ENCODE peak calls at places on chromosomes 2 and 18, in four cellular contexts. One of them, this sample, is unnamed. For H3K4me1, the result is how much of the 10 kb centered on the place peaks cover.

GRCh38 chr2:233225230-233226068 is 26.0 kb upstream of the ATG16L1 start:
- DNase-seq in esophagus muscularis mucosa: no peak
- DNase-seq in IMR-90: no peak
- DNase-seq in tibial artery: no peak
- DNase-seq in this sample: no peak

GRCh38 chr2:32061973-32062861 is 1.1 kb upstream of the SPAST start:
- DNase-seq in IMR-90: peak
- DNase-seq in tibial artery: peak
- DNase-seq in esophagus muscularis mucosa: no peak
- DNase-seq in this sample: no peak

GRCh38 chr2:204487447-204488229 is 57.6 kb upstream of the PARD3B start:
- DNase-seq in esophagus muscularis mucosa: no peak
- DNase-seq in tibial artery: no peak
- DNase-seq in IMR-90: peak
- DNase-seq in this sample: no peak

GRCh38 chr2:174699993-174700766 is 64.1 kb downstream of the CHRNA1 start:
- DNase-seq in tibial artery: no peak
- DNase-seq in esophagus muscularis mucosa: no peak
- DNase-seq in IMR-90: peak
- DNase-seq in this sample: no peak

GRCh38 chr18:51569153-51569552 is 371.7 kb upstream of the MEX3C start:
- DNase-seq in tibial artery: no peak
- DNase-seq in IMR-90: no peak
- DNase-seq in esophagus muscularis mucosa: peak
- DNase-seq in this sample: no peak

GRCh38 chr2:47016172-47016913 is 100.7 kb upstream of the MCFD2 start:
- DNase-seq in esophagus muscularis mucosa: no peak
- DNase-seq in tibial artery: no peak
- DNase-seq in IMR-90: peak
- DNase-seq in this sample: peak

GRCh38 chr2:145066795-145067194 is 546.9 kb upstream of the ZEB2 start:
- DNase-seq in IMR-90: no peak
- DNase-seq in esophagus muscularis mucosa: no peak
- DNase-seq in tibial artery: peak
- DNase-seq in this sample: no peak

GRCh38 chr2:206867006-206867405 is 72.3 kb upstream of the CPO start:
- DNase-seq in IMR-90: no peak
- DNase-seq in tibial artery: no peak
- DNase-seq in esophagus muscularis mucosa: no peak
- DNase-seq in this sample: no peak

GRCh38 chr2:58907644-58908043 is 666.5 kb upstream of the FANCL start:
- DNase-seq in esophagus muscularis mucosa: no peak
- DNase-seq in IMR-90: no peak
- DNase-seq in tibial artery: no peak
- DNase-seq in this sample: no peak

GRCh38 chr2:37168217-37168981 is 11.6 kb upstream of the EIF2AK2 start:
- DNase-seq in esophagus muscularis mucosa: no peak
- DNase-seq in IMR-90: peak
- DNase-seq in tibial artery: no peak
- DNase-seq in this sample: no peak

GRCh38 chr2:105674406-105674805 is 70.3 kb upstream of the NCK2 start:
- DNase-seq in tibial artery: no peak
- DNase-seq in esophagus muscularis mucosa: peak
- DNase-seq in IMR-90: no peak
- DNase-seq in this sample: no peak

GRCh38 chr18:1273469-1273868 is 368.8 kb downstream of the ADCYAP1 start:
- DNase-seq in tibial artery: no peak
- DNase-seq in esophagus muscularis mucosa: no peak
- DNase-seq in IMR-90: no peak
- DNase-seq in this sample: no peak

GRCh38 chr2:27566628-27567027 is 16.2 kb upstream of the ZNF512 start:
- DNase-seq in esophagus muscularis mucosa: peak
- DNase-seq in tibial artery: no peak
- DNase-seq in IMR-90: peak
- DNase-seq in this sample: no peak

GRCh38 chr2:240467659-240468299 is 32.3 kb downstream of the GPC1 start:
- DNase-seq in tibial artery: no peak
- DNase-seq in esophagus muscularis mucosa: peak
- DNase-seq in IMR-90: no peak
- DNase-seq in this sample: peak

GRCh38 chr2:128317186-128317897 is 1.3 kb downstream of the HS6ST1 start:
- DNase-seq in tibial artery: no peak
- DNase-seq in esophagus muscularis mucosa: peak
- DNase-seq in IMR-90: no peak
- DNase-seq in this sample: no peak

GRCh38 chr2:235659767-235660322 is 166.0 kb downstream of the AGAP1 start:
- DNase-seq in esophagus muscularis mucosa: no peak
- DNase-seq in tibial artery: peak
- DNase-seq in IMR-90: peak
- DNase-seq in this sample: no peak

GRCh38 chr2:159201321-159202063 is 85.0 kb downstream of the WDSUB1 start:
- DNase-seq in esophagus muscularis mucosa: no peak
- DNase-seq in tibial artery: no peak
- DNase-seq in IMR-90: peak
- DNase-seq in this sample: no peak

GRCh38 chr2:212863185-212863588 is 288.2 kb downstream of the IKZF2 start:
- DNase-seq in tibial artery: no peak
- DNase-seq in IMR-90: no peak
- DNase-seq in esophagus muscularis mucosa: no peak
- DNase-seq in this sample: no peak

GRCh38 chr2:227406177-227407031 is 18.7 kb upstream of the SCYGR1 start:
- DNase-seq in IMR-90: peak
- DNase-seq in tibial artery: peak
- DNase-seq in esophagus muscularis mucosa: no peak
- DNase-seq in this sample: no peak

GRCh38 chr2:157596992-157597681 is 31.5 kb downstream of the ACVR1C start:
- DNase-seq in IMR-90: peak
- DNase-seq in esophagus muscularis mucosa: no peak
- DNase-seq in tibial artery: no peak
- DNase-seq in this sample: peak

GRCh38 chr2:68857855-68858456 is 13.2 kb downstream of the BMP10 start:
- DNase-seq in tibial artery: no peak
- DNase-seq in esophagus muscularis mucosa: peak
- DNase-seq in IMR-90: peak
- DNase-seq in this sample: no peak

GRCh38 chr18:24019641-24020331 is 5.2 kb downstream of the TTC39C start:
- DNase-seq in tibial artery: no peak
- DNase-seq in IMR-90: no peak
- DNase-seq in esophagus muscularis mucosa: no peak
- DNase-seq in this sample: no peak

GRCh38 chr2:86445436-86445835 is 4.3 kb downstream of the KDM3A start:
- DNase-seq in esophagus muscularis mucosa: no peak
- DNase-seq in IMR-90: no peak
- DNase-seq in tibial artery: no peak
- DNase-seq in this sample: no peak

GRCh38 chr2:18684202-18685040 is 95.1 kb upstream of the NT5C1B start:
- DNase-seq in esophagus muscularis mucosa: no peak
- DNase-seq in IMR-90: peak
- DNase-seq in tibial artery: no peak
- DNase-seq in this sample: no peak

GRCh38 chr18:76771132-76771824 is 51.1 kb upstream of the ZNF236 start:
- DNase-seq in tibial artery: no peak
- DNase-seq in IMR-90: no peak
- DNase-seq in esophagus muscularis mucosa: no peak
- DNase-seq in this sample: no peak

GRCh38 chr2:65294136-65294535 is 66.5 kb downstream of the ACTR2 start:
- DNase-seq in tibial artery: no peak
- DNase-seq in IMR-90: no peak
- DNase-seq in esophagus muscularis mucosa: no peak
- DNase-seq in this sample: no peak

GRCh38 chr18:31750259-31750658 is 10.4 kb downstream of the SLC25A52 start:
- DNase-seq in IMR-90: no peak
- DNase-seq in esophagus muscularis mucosa: no peak
- DNase-seq in tibial artery: no peak
- DNase-seq in this sample: no peak

GRCh38 chr2:217289909-217290283 is 430.0 kb upstream of the TNP1 start:
- DNase-seq in tibial artery: no peak
- DNase-seq in esophagus muscularis mucosa: peak
- DNase-seq in IMR-90: peak
- DNase-seq in this sample: no peak

GRCh38 chr2:165277860-165278656 is 38.8 kb downstream of the SCN2A start:
- DNase-seq in tibial artery: no peak
- DNase-seq in IMR-90: no peak
- DNase-seq in esophagus muscularis mucosa: no peak
- DNase-seq in this sample: no peak
- H3K4me1 ChIP-seq in tibial artery: under half
- H3K4me1 ChIP-seq in IMR-90: under half
- H3K4me1 ChIP-seq in esophagus muscularis mucosa: under half
- H3K4me1 ChIP-seq in this sample: under half

GRCh38 chr2:225337183-225337582 is 62.3 kb upstream of the NYAP2 start:
- DNase-seq in esophagus muscularis mucosa: no peak
- DNase-seq in IMR-90: peak
- DNase-seq in tibial artery: no peak
- DNase-seq in this sample: no peak
- H3K27ac ChIP-seq in esophagus muscularis mucosa: no peak
- H3K27ac ChIP-seq in IMR-90: no peak
- H3K27ac ChIP-seq in tibial artery: no peak
- H3K27ac ChIP-seq in this sample: no peak

GRCh38 chr2:238256111-238256510 is 16.3 kb upstream of the HES6 start:
- DNase-seq in IMR-90: no peak
- DNase-seq in tibial artery: no peak
- DNase-seq in esophagus muscularis mucosa: no peak
- DNase-seq in this sample: no peak

GRCh38 chr2:238255146-238255545 is 15.3 kb upstream of the HES6 start:
- DNase-seq in IMR-90: no peak
- DNase-seq in esophagus muscularis mucosa: no peak
- DNase-seq in tibial artery: no peak
- DNase-seq in this sample: no peak

GRCh38 chr2:238257786-238258700 is 18.2 kb upstream of the HES6 start:
- DNase-seq in IMR-90: no peak
- DNase-seq in tibial artery: no peak
- DNase-seq in esophagus muscularis mucosa: no peak
- DNase-seq in this sample: no peak

GRCh38 chr2:238255636-238256035 is 15.8 kb upstream of the HES6 start:
- DNase-seq in esophagus muscularis mucosa: no peak
- DNase-seq in tibial artery: no peak
- DNase-seq in IMR-90: no peak
- DNase-seq in this sample: no peak

GRCh38 chr2:238256594-238257104 is 16.8 kb upstream of the HES6 start:
- DNase-seq in esophagus muscularis mucosa: no peak
- DNase-seq in tibial artery: no peak
- DNase-seq in IMR-90: peak
- DNase-seq in this sample: peak
- H3K4me1 ChIP-seq in esophagus muscularis mucosa: under half
- H3K4me1 ChIP-seq in tibial artery: under half
- H3K4me1 ChIP-seq in IMR-90: under half
- H3K4me1 ChIP-seq in this sample: under half

GRCh38 chr2:160469615-160470204 is 23.9 kb downstream of the RBMS1 start:
- DNase-seq in esophagus muscularis mucosa: no peak
- DNase-seq in IMR-90: no peak
- DNase-seq in tibial artery: no peak
- DNase-seq in this sample: no peak
- H3K27ac ChIP-seq in esophagus muscularis mucosa: peak
- H3K27ac ChIP-seq in IMR-90: no peak
- H3K27ac ChIP-seq in tibial artery: no peak
- H3K27ac ChIP-seq in this sample: no peak

GRCh38 chr2:237742191-237742590 is 56.4 kb upstream of the RBM44 start:
- DNase-seq in IMR-90: no peak
- DNase-seq in tibial artery: no peak
- DNase-seq in esophagus muscularis mucosa: no peak
- DNase-seq in this sample: no peak

GRCh38 chr2:237738255-237738654 is 60.3 kb upstream of the RBM44 start:
- DNase-seq in IMR-90: no peak
- DNase-seq in tibial artery: no peak
- DNase-seq in esophagus muscularis mucosa: no peak
- DNase-seq in this sample: no peak

GRCh38 chr2:237737196-237737865 is 61.2 kb upstream of the RBM44 start:
- DNase-seq in tibial artery: no peak
- DNase-seq in IMR-90: no peak
- DNase-seq in esophagus muscularis mucosa: no peak
- DNase-seq in this sample: no peak

GRCh38 chr2:237736783-237737182 is 61.8 kb upstream of the RBM44 start:
- DNase-seq in IMR-90: no peak
- DNase-seq in tibial artery: no peak
- DNase-seq in esophagus muscularis mucosa: no peak
- DNase-seq in this sample: no peak

DNA sequence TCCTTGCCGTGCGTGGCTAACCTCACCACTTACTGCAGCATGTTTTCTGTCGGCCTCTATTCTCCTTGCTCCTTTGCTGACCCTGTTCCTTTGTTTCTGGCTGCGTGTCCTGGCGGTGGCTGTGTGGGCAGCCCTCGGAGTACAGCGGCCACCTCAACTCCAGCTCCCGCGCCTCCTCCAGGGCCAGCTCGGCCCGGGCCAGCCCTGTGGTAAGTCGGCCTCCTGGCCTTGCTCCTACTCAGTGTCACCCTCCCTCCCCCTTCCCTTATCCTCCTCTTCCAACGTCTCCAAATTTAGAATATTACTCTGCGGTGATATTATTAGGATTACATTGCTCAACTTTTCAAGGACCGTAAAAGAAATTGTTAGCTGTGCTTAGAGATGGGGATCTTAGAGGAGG is 59.5 kb upstream of the RBM44 start:
- DNase-seq in tibial artery: peak
- DNase-seq in IMR-90: no peak
- DNase-seq in esophagus muscularis mucosa: no peak
- DNase-seq in this sample: no peak
- H3K4me1 ChIP-seq in tibial artery: under half
- H3K4me1 ChIP-seq in IMR-90: under half
- H3K4me1 ChIP-seq in esophagus muscularis mucosa: half or more
- H3K4me1 ChIP-seq in this sample: under half